ENCODE peak calls at places on chromosomes 16 and 17, in four cellular contexts. K is mesendoderm, Y is IMR-90, R is H1. X is an unnamed sample.

GRCh38 chr17:9199474-9200196 is 178.3 kb downstream of the NTN1 start:
- DNase-seq in K (peak; percentile 50), Y (no peak), R (no peak), X (peak; percentile 64)

GRCh38 chr16:77596243-77596642 is 126.1 kb upstream of the NUDT7 start:
- DNase-seq in K (no peak), Y (peak; percentile 1), R (no peak), X (no peak)

GRCh38 chr16:30122621-30123160 is 329 bp downstream of the MAPK3 start:
- DNase-seq in K (no peak), Y (no peak), R (no peak), X (no peak)

GRCh38 chr17:8955560-8955959 is 9.9 kb downstream of the PIK3R5 start:
- DNase-seq in K (no peak), Y (no peak), R (no peak), X (no peak)

GRCh38 chr16:580141-580945 is 9.5 kb upstream of the RAB40C start:
- DNase-seq in K (no peak), Y (no peak), R (no peak), X (no peak)

GRCh38 chr17:13601317-13601775 is 383 bp downstream of the HS3ST3A1 start:
- DNase-seq in K (no peak), Y (no peak), R (no peak), X (no peak)

GRCh38 chr16:3578610-3579551 is 1.7 kb upstream of the NLRC3 start:
- DNase-seq in K (peak; percentile 47), Y (no peak), R (peak; percentile 69), X (no peak)

GRCh38 chr16:35184356-35184870 is 1725.0 kb downstream of the TP53TG3F start:
- DNase-seq in K (no peak), Y (no peak), R (no peak), X (no peak)

GRCh38 chr16:54746596-54746995 is 184.1 kb upstream of the IRX5 start:
- DNase-seq in K (peak; percentile 1), Y (no peak), R (no peak), X (no peak)

GRCh38 chr17:39600469-39601009 is 7.2 kb downstream of the NEUROD2 start:
- DNase-seq in K (no peak), Y (no peak), R (peak; percentile 56), X (peak; percentile 43)

GRCh38 chr16:73433493-73434307 is 385.8 kb upstream of the ZFHX3 start:
- DNase-seq in K (no peak), Y (no peak), R (no peak), X (no peak)

GRCh38 chr16:87848676-87849345 is 20.5 kb downstream of the SLC7A5 start:
- DNase-seq in K (no peak), Y (no peak), R (no peak), X (no peak)

GRCh38 chr16:78505544-78506371 is 406.3 kb downstream of the WWOX start:
- DNase-seq in K (peak; percentile 16), Y (no peak), R (peak; percentile 49), X (peak; percentile 53)

GRCh38 chr17:42010898-42011516 is 6.2 kb downstream of the DNAJC7 start:
- DNase-seq in K (peak; percentile 57), Y (peak; percentile 22), R (no peak), X (peak; percentile 45)

GRCh38 chr17:4364622-4365041 is 1.8 kb downstream of the UBE2G1 start:
- DNase-seq in K (no peak), Y (no peak), R (no peak), X (no peak)

GRCh38 chr16:79229371-79229770 is 371.2 kb downstream of the MAF start:
- DNase-seq in K (no peak), Y (no peak), R (no peak), X (no peak)

GRCh38 chr16:47928008-47928407 is 227.8 kb downstream of the ABCC12 start:
- DNase-seq in K (peak; percentile 51), Y (no peak), R (no peak), X (peak; percentile 39)

GRCh38 chr16:19356024-19356952 is 61.4 kb upstream of the TMC5 start:
- DNase-seq in K (no peak), Y (no peak), R (no peak), X (no peak)

GRCh38 chr16:85386467-85387170 is 226.5 kb upstream of the GSE1 start:
- DNase-seq in K (no peak), Y (no peak), R (peak; percentile 37), X (no peak)

GRCh38 chr17:52024296-52024870 is 134.1 kb downstream of the CA10 start:
- DNase-seq in K (peak; percentile 49), Y (no peak), R (no peak), X (no peak)

GRCh38 chr16:76946879-76947278 is 244.1 kb upstream of the MON1B start:
- DNase-seq in K (peak; percentile 93), Y (peak; percentile 79), R (no peak), X (no peak)

GRCh38 chr17:50681260-50682200 is 26.2 kb downstream of the ANKRD40 start:
- DNase-seq in K (peak; percentile 82), Y (peak; percentile 82), R (no peak), X (no peak)

GRCh38 chr16:11677959-11678881 is 10.0 kb downstream of the SNN start:
- DNase-seq in K (no peak), Y (no peak), R (no peak), X (no peak)

GRCh38 chr16:4800290-4801041 is 2.0 kb downstream of the ROGDI start:
- DNase-seq in K (no peak), Y (no peak), R (no peak), X (no peak)

GRCh38 chr16:55214412-55214811 is 109.6 kb upstream of the IRX6 start:
- DNase-seq in K (no peak), Y (no peak), R (no peak), X (no peak)

GRCh38 chr17:7856081-7856791 is 1.1 kb downstream of the NAA38 start:
- DNase-seq in K (no peak), Y (no peak), R (peak; percentile 52), X (peak; percentile 42)

GRCh38 chr16:50635505-50636392 is 45.4 kb downstream of the SNX20 start:
- DNase-seq in K (peak; percentile 63), Y (no peak), R (no peak), X (peak; percentile 54)

GRCh38 chr17:40922239-40922638 is 15.2 kb downstream of the KRT23 start:
- DNase-seq in K (peak; percentile 82), Y (peak; percentile 88), R (no peak), X (no peak)

GRCh38 chr17:2975469-2975958 is 87.9 kb downstream of the OR1D5 start:
- DNase-seq in K (peak; percentile 33), Y (no peak), R (no peak), X (peak; percentile 27)

GRCh38 chr17:41717408-41718286 is 5.5 kb downstream of the GAST start:
- DNase-seq in K (no peak), Y (peak; percentile 33), R (no peak), X (no peak)

GRCh38 chr17:14095630-14096029 is 26.3 kb downstream of the COX10 start:
- DNase-seq in K (no peak), Y (no peak), R (no peak), X (no peak)

GRCh38 chr17:978110-979093 is 1.2 kb downstream of the NXN start:
- DNase-seq in K (peak; percentile 48), Y (peak; percentile 61), R (peak; percentile 61), X (no peak)

GRCh38 chr17:1043601-1044251 is 46.8 kb downstream of the TIMM22 start:
- DNase-seq in K (peak; percentile 42), Y (no peak), R (no peak), X (peak; percentile 67)

GRCh38 chr16:69126221-69126620 is 6.2 kb downstream of the CHTF8 start:
- DNase-seq in K (no peak), Y (no peak), R (no peak), X (no peak)

GRCh38 chr17:30337393-30337999 is 3.6 kb upstream of the TMIGD1 start:
- DNase-seq in K (peak; percentile 46), Y (no peak), R (no peak), X (no peak)

GRCh38 chr17:39400547-39401411 is 647 bp downstream of the FBXL20 start:
- DNase-seq in K (peak; percentile 31), Y (no peak), R (no peak), X (no peak)

GRCh38 chr17:19275457-19276082 is 38.4 kb downstream of the EPN2 start:
- DNase-seq in K (no peak), Y (peak; percentile 27), R (no peak), X (no peak)

GRCh38 chr16:24419709-24420108 is 119.7 kb upstream of the RBBP6 start:
- DNase-seq in K (peak; percentile 76), Y (no peak), R (no peak), X (no peak)

GRCh38 chr16:3282103-3282746 is 1.1 kb upstream of the ZNF263 start:
- DNase-seq in K (peak; percentile 87), Y (peak; percentile 69), R (no peak), X (peak; percentile 82)

GRCh38 chr16:85783441-85783840 is 15.9 kb downstream of the EMC8 start:
- DNase-seq in K (no peak), Y (no peak), R (no peak), X (no peak)

GRCh38 chr17:48483471-48484131 is 47.2 kb downstream of the HOXB1 start:
- DNase-seq in K (peak; percentile 47), Y (peak; percentile 100), R (no peak), X (no peak)
- H2BK120ac ChIP-seq in K (no peak overlapping the region), Y (peak overlapping the region; percentile 99), R (no peak overlapping the region), X (no peak overlapping the region)

DNA sequence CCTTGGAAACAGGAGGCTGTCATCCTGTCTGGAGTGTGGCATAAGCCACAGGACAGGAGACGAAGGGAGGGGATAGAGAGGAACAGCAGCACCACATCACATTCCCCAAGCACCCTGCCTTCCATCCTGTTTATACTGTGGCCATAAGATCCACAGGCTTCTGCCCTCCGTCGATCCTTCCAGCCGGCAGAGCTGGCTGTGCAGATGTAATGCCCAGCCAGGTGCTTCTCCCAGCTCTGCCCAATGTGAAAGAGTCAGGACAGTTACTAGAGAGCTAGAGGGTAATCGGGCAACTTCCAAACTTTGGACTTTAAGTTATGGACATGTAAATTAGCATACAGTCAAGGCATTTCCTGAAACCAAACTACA is 368.4 kb downstream of the SOX9 start:
- DNase-seq in K (no peak), Y (no peak), R (no peak), X (no peak)
- H3K9ac ChIP-seq in K (no peak overlapping the region), Y (no peak overlapping the region), R (no peak overlapping the region), X (no peak overlapping the region)

DNA sequence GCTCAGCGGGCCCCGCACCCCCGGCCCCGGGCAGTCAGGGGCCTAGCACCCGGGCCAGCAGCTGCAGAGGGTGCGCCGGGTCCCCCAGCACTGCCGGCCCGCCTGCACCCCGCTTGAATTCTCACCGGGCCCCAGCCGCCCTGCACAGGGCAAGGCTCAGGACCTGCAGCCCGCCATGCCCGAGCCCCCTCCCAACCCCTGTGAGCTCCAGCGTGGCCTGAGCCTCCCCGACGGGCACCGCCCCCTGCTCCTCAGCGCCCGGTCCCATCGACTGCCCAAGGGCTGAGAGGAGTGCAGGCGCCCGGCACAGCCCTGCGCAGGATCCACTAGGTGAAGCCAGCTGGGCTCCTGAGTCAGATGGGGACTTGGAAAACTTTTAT is 1.7 kb upstream of the BRCA1 start:
- DNase-seq in K (no peak), Y (no peak), R (no peak), X (no peak)
- H4K5ac ChIP-seq in K (no peak overlapping the region), Y (no peak overlapping the region), R (no peak overlapping the region), X (no peak overlapping the region)

DNA sequence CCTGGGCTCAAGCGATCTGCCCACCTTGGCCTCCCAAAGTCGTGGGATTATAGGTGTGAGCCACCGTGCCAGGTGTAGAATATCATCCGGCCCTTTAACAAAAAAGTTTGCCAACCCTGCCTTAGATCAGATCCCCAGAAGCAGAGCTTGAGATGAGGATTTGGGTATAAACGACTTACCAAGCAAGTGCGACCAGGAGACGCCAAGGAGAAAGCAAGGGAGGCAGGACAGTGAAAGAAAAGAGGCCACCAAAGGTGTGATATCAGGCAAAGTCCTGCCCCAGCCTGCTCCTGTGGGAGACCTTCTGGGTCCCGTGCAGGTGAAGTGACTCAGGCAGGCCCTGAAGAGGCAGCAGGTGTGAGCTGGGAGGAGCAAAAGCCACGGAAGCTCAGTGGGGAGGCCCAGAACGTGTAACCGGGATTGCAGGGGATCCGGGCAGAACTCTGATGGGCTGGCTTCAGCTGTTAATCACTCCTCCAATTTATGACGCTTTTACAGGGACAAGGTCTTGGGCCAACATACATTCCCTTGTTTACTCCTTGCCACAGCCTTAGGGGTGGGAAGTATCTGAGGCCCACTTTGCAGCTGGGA is 14.1 kb upstream of the CALB2 start:
- DNase-seq in K (peak; percentile 6), Y (no peak), R (no peak), X (no peak)
- H2BK120ac ChIP-seq in K (no peak overlapping the region), Y (no peak overlapping the region), R (no peak overlapping the region), X (no peak overlapping the region)

X was measured in H9.